ENCODE peak calls at places on chromosomes 3 and 15, in four cellular contexts. J, Q, C and H are unnamed samples.
A peak's percentile ranks its signal among the peaks of the same experiment; 100 is the strongest.

GRCh38 chr15:101048191-101049011 is 129.2 kb downstream of the LRRK1 start:
- DNase-seq in C (peak; percentile 36), J (peak; percentile 3), Q (no peak), H (peak; percentile 5)

GRCh38 chr3:126515066-126515706 is 2.4 kb downstream of the UROC1 start:
- DNase-seq in C (no peak), J (no peak), Q (no peak), H (no peak)

GRCh38 chr3:10548997-10549396 is 43.6 kb upstream of the ATP2B2 start:
- DNase-seq in J (no peak), C (no peak), Q (peak; percentile 46), H (no peak)

GRCh38 chr15:64634020-64634419 is 141.4 kb downstream of the RBPMS2 start:
- DNase-seq in Q (no peak), J (peak; percentile 24), C (no peak), H (no peak)

GRCh38 chr15:62440310-62440709 is 275.2 kb upstream of the C2CD4B start:
- DNase-seq in C (no peak), Q (no peak), J (no peak), H (no peak)

GRCh38 chr3:112647122-112647521 is 6.2 kb upstream of the CCDC80 start:
- DNase-seq in Q (peak; percentile 64), J (no peak), C (no peak), H (no peak)

GRCh38 chr3:128188326-128188725 is 35.0 kb downstream of the EEFSEC start:
- DNase-seq in Q (no peak), C (no peak), J (no peak), H (no peak)

GRCh38 chr15:96053039-96054021 is 277.2 kb upstream of the NR2F2 start:
- DNase-seq in C (peak; percentile 70), J (peak; percentile 15), Q (peak; percentile 16), H (no peak)

GRCh38 chr3:55549172-55549571 is 62.1 kb upstream of the WNT5A start:
- DNase-seq in Q (no peak), C (no peak), J (no peak), H (no peak)

GRCh38 chr15:22231603-22232002 is 151.3 kb downstream of the OR4M2 start:
- DNase-seq in J (no peak), Q (no peak), C (no peak), H (no peak)

DNA sequence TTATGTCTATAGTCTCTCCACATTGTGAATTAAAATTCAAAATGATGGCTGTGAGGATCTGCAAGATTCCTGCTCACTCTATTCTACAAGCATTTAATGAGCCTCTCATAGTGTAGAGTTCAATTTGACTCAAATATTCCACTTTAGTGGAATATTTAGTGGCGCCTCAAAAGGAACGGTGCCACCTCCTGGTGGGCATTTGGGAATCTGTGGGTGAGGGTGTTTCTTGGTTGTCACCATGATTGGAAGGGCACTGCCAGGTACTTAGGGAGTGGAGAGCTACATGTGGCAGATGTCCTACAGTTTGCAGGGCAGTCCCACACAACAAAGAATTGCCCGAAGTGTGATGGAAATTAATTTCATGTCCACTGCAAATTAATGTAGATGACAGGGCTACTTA is 21.5 kb upstream of the KCNMB3 start:
- DNase-seq in C (no peak), Q (no peak), J (no peak), H (no peak)
- TF ChIP-seq CTCF in C (no peak), Q (no peak), J (peak; percentile 4), H (no peak)

GRCh38 chr3:5021571-5022092 is 42.4 kb downstream of the BHLHE40 start:
- DNase-seq in Q (peak; percentile 92), J (no peak), C (no peak), H (no peak)
- TF ChIP-seq CTCF in Q (peak; percentile 2), J (no peak), C (no peak), H (no peak)

DNA sequence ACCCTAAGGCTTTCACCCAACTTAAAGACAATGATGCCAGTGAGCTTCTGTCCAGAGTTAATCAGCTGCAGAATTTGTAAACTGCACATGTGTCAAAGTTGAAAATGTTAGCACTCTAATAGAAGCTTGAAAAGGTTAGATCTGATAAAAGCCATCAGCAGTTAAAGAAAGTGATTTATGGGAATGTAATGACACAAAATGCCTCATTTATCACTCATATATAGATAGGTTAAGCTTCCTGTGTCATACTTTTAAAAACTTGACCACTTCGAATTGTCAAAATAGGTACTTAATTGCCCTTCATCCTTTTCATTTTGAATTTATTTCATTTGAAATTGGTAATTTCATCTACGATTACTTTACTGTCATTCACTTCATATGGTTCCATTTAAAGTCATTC is 151.6 kb downstream of the CDIN1 start:
- DNase-seq in J (no peak), Q (no peak), C (no peak), H (no peak)
- TF ChIP-seq CTCF in J (no peak), Q (no peak), C (no peak), H (no peak)

DNA sequence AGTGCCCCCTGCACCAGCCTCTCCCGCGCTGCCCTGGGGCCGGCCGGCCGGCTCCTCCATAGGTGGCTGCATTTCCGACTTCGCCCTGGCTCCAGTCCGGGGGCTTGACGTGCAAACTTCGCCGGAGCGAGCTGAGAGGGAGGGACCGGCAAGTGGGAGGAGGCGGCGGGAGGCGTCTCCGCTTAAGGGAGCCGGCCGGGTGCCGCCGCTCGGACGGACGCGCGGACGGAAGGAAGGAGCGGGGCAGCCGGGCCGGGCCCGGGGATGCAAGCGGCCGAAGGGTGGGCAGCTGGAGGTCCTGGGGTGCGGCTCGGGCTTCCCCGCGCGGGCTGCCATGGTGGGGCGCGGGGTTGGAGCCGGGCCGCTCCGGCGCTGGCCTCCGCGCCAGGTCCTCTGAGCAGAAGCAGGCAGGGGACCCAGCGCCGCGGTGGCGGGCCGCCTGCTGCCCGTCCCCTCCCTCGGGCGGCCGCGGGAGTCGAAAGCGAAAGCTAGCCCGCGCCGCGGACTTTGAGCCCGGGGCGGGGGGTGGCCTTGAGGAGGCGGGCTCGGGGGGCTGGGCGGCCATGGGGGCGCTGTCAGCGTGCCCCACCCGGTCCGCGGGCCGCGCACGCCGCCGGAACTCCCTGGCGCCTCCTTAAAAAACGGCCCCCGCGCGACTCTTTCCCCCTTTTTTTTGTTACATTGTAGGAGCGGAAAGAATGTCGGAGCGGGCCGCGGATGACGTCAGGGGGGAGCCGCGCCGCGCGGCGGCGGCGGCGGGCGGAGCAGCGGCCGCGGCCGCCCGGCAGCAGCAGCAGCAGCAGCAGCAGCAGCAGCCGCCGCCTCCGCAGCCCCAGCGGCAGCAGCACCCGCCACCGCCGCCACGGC is at the start of gene SCAANT1:
- DNase-seq in C (peak; percentile 84), Q (peak; percentile 86), J (peak; percentile 92), H (peak; percentile 79)
- TF ChIP-seq CTCF in C (no peak), Q (no peak), J (peak; percentile 7), H (no peak)